ENCODE peak calls at places on chromosomes 12 and 14, in nine cellular contexts. H is Peyer's patch, R is vagina, T is HCT116, O is A549, Q is prostate gland, P is stomach, L is right lobe of liver, U is transverse colon. A is an unnamed sample.

GRCh38 chr12:89833337-89834252 is 125.0 kb upstream of the ATP2B1 start:
- DNase-seq in H (no peak), R (no peak), T (no peak), O (no peak), Q (no peak), P (no peak), L (no peak), U (no peak), A (no peak)

GRCh38 chr14:35808076-35808657 is 928 bp downstream of the RALGAPA1 start:
- DNase-seq in H (peak), R (no peak), T (no peak), O (peak), Q (peak), P (peak), L (no peak), U (peak), A (no peak)

GRCh38 chr14:90573385-90574105 is 176.7 kb downstream of the CALM1 start:
- DNase-seq in H (no peak), R (no peak), T (no peak), O (no peak), Q (no peak), P (no peak), L (no peak), U (no peak), A (no peak)

GRCh38 chr14:64671591-64671990 is 32.6 kb upstream of the PLEKHG3 start:
- DNase-seq in H (no peak), R (no peak), T (peak), O (peak), Q (no peak), P (no peak), L (no peak), U (no peak), A (no peak)

GRCh38 chr12:128069359-128069997 is 197.5 kb upstream of the TMEM132C start:
- DNase-seq in H (no peak), R (peak), T (peak), O (peak), Q (peak), P (no peak), L (no peak), U (peak), A (peak)

GRCh38 chr12:92945659-92946220 is 16.6 kb upstream of the EEA1 start:
- DNase-seq in H (no peak), R (no peak), T (no peak), O (no peak), Q (no peak), P (no peak), L (peak), U (no peak), A (no peak)

GRCh38 chr14:102088012-102088792 is 1.4 kb upstream of the HSP90AA1 start:
- DNase-seq in H (peak), R (no peak), T (no peak), O (no peak), Q (peak), P (peak), L (peak), U (peak), A (no peak)

GRCh38 chr14:24110485-24110884 is 4.1 kb upstream of the DCAF11 start:
- DNase-seq in H (no peak), R (no peak), T (no peak), O (no peak), Q (no peak), P (no peak), L (no peak), U (no peak), A (no peak)

GRCh38 chr14:76330411-76331327 is 45.3 kb upstream of the ESRRB start:
- DNase-seq in H (no peak), R (no peak), T (no peak), O (no peak), Q (no peak), P (no peak), L (peak), U (no peak), A (no peak)

GRCh38 chr14:49920935-49921334 is 28.1 kb downstream of the ARF6 start:
- DNase-seq in H (no peak), R (no peak), T (no peak), O (no peak), Q (no peak), P (no peak), L (no peak), U (no peak), A (no peak)

GRCh38 chr12:56032006-56032405 is 9.7 kb upstream of the RPS26 start:
- DNase-seq in H (no peak), R (no peak), T (no peak), O (no peak), Q (no peak), P (no peak), L (no peak), U (no peak), A (no peak)

GRCh38 chr14:104845834-104846441 is 19.1 kb upstream of the CEP170B start:
- DNase-seq in H (no peak), R (no peak), T (no peak), O (no peak), Q (no peak), P (no peak), L (peak), U (no peak), A (no peak)

GRCh38 chr14:28772613-28773012 is 6.0 kb downstream of the FOXG1 start:
- DNase-seq in H (no peak), R (no peak), T (no peak), O (no peak), Q (no peak), P (no peak), L (no peak), U (no peak), A (no peak)

DNA sequence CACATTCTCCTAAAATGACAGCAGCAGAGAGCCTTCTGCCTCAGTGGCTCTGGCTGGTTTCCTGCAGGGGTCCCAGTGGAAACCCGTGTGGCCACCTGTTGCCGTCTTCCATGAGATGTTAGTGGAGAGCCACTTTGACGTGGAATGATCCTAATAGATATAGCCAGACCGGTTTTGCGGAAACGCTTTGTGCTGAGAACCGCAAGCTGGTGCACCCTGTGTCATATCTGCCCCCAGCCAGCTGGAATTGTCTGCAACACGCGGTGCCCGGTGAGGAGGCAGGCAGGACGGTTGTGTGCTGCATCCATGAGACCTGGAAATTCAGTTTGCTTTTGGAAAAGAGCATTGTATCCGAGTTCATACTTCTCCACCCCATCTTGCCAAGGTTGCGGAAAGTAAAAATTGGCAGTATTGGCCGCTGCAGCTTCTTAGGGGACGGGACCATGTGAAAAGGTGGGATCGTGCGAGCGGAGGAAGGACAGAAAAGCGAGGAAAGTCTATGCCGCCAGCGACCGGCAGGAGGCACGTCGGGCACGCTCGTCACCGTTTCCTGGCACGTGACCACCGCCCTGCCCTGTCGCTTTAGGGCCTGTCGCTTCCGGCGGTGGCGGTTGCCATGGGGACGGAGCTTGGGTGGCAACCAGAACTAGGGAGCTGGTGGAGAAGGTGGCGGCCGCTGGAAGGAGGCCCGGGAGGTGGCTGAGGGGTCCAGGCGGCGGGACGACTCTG is at the start of gene CFAP251:
- DNase-seq in H (peak), R (no peak), T (peak), O (no peak), Q (peak), P (peak), L (peak), U (peak), A (no peak)
- TF ChIP-seq POLR2A in H (no peak), R (no peak), T (no peak), O (no peak), Q (no peak), P (no peak), L (no peak), U (peak), A (no peak)

GRCh38 chr12:6869049-6870021 is 2.0 kb downstream of the TPI1 start:
- DNase-seq in H (peak), R (no peak), T (peak), O (peak), Q (peak), P (peak), L (peak), U (peak), A (peak)
- TF ChIP-seq POLR2A in H (no peak), R (no peak), T (no peak), O (peak), Q (no peak), P (no peak), L (no peak), U (no peak), A (no peak)

GRCh38 chr12:111405856-111406473 is at the start of gene SH2B3:
- DNase-seq in H (no peak), R (no peak), T (no peak), O (no peak), Q (no peak), P (no peak), L (peak), U (no peak), A (no peak)
- TF ChIP-seq POLR2A in H (no peak), R (no peak), T (no peak), O (no peak), Q (peak), P (no peak), L (peak), U (no peak), A (peak)

DNA sequence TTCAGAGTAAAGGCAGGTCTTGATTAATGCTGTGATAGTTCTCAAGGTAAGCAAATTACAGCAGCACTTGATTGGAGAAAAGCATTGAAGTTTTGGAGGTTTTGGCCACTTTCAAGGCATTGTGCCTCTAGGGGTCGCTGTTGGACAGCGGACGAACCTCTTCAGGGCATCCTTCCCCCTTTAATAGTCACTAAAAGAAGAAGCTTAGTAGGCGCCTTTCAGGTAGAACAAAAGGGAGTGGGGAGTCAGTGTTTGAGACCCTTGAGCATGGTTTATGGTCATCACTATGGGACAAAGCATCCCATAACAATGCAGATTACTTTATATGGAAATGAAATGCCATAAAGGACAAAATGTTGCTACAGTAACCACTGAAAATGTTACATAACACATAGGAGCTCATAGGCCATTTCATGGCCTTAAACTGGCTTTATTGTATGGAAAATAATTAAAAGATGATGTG is 199.5 kb upstream of the DCN start:
- DNase-seq in H (peak), R (no peak), T (peak), O (peak), Q (peak), P (peak), L (peak), U (peak), A (peak)
- TF ChIP-seq POLR2A in H (no peak), R (no peak), T (no peak), O (no peak), Q (peak), P (no peak), L (no peak), U (no peak), A (no peak)

GRCh38 chr14:74875204-74875603 is 741 bp downstream of the PROX2 start:
- DNase-seq in H (no peak), R (no peak), T (no peak), O (no peak), Q (no peak), P (no peak), L (no peak), U (no peak), A (no peak)
- TF ChIP-seq POLR2A in H (no peak), R (no peak), T (no peak), O (no peak), Q (no peak), P (no peak), L (no peak), U (no peak), A (no peak)

DNA sequence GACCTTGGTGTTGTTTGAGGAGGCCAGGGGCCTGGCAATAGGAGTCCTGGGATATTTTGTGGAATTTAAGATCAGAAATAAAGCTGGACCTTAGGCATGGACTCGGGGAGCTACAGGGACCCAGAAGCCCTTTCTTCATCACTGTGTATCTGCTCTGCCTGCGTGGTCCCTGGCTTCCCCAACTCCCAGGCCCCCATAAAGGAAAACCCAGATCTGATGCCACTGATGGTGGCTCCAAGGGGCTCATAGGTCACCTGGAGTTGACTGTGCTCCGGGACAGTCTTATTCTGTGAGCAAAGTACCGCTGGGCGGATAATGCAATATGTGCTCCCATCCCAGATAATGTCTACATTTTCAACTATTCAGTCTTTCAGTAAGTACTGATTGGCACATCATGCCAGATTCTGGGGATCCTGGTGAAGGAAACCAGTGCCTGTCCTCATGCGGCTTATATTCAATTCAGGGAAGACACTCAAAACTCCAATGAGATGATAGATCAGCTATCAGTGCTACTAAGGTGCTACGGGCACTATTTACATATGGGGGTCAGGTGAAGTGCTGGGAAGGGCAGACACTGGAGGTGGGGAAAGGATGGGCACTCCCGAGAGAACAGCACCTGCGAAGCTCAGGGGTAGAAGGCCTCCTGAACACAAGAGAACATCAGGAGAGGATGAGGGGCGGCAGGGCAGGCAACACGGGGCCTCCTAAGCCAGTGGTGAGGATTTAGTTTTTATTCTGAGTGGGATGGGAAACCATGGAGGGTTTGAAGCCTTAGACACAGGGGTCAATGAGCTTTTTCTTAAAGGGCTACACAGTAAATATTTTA is 5.5 kb upstream of the SELPLG start:
- DNase-seq in H (no peak), R (no peak), T (no peak), O (no peak), Q (no peak), P (no peak), L (no peak), U (no peak), A (no peak)
- TF ChIP-seq POLR2A in H (no peak), R (no peak), T (no peak), O (no peak), Q (no peak), P (no peak), L (no peak), U (no peak), A (no peak)

DNA sequence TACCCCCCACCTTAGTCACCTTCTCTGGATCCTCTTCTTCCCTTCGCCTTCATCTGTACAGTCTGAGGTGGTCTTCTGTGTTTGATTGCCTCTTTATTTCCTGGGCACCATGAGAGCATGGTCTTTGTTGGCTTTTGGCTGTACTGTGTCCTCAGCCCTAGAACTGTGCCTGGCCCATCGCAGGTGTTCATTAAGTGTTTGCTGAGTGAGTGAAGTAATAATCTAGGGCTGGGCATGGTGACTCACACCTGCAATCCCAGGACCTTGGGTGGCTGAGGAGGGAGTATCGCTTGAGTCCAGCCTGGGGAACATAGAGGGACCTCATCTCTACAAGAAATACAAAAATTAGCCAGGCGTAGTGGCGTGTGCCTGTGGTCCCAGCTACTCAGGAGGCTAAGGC is 13.9 kb downstream of the ALDH2 start:
- DNase-seq in H (no peak), R (no peak), T (no peak), O (no peak), Q (no peak), P (peak), L (no peak), U (peak), A (no peak)
- TF ChIP-seq POLR2A in H (peak), R (no peak), T (no peak), O (no peak), Q (no peak), P (no peak), L (no peak), U (peak), A (no peak)

DNA sequence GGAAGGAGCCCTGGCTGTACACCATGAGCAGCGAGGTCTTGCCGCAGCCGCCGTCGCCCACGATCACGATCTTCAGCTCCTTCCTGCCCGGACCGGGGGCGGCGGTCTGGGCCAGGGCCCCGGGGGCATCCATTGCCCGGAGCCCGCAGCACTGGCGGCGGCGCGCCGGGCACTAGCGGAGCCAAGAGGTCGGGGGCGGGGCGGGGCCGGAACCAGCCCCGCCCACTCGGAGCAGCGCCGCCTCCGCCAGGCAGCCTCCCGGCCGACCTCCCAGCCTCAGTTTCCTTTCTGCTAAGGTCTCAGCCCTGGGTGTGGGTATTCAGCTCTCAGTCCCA is at the start of gene RHOF:
- DNase-seq in H (peak), R (no peak), T (no peak), O (no peak), Q (no peak), P (peak), L (no peak), U (peak), A (no peak)
- TF ChIP-seq POLR2A in H (peak), R (no peak), T (peak), O (peak), Q (no peak), P (no peak), L (no peak), U (peak), A (no peak)

GRCh38 chr14:93960774-93961438 is 15.5 kb downstream of the ASB2 start:
- DNase-seq in H (no peak), R (no peak), T (no peak), O (no peak), Q (no peak), P (no peak), L (no peak), U (no peak), A (no peak)

GRCh38 chr14:93958567-93959238 is 17.7 kb downstream of the ASB2 start:
- DNase-seq in H (no peak), R (no peak), T (no peak), O (no peak), Q (no peak), P (no peak), L (no peak), U (no peak), A (no peak)

GRCh38 chr14:93961610-93962009 is 14.8 kb downstream of the ASB2 start:
- DNase-seq in H (no peak), R (no peak), T (no peak), O (no peak), Q (no peak), P (no peak), L (no peak), U (no peak), A (no peak)

GRCh38 chr14:93959239-93960107 is 16.9 kb downstream of the ASB2 start:
- DNase-seq in H (peak), R (no peak), T (peak), O (peak), Q (no peak), P (peak), L (no peak), U (peak), A (peak)

DNA sequence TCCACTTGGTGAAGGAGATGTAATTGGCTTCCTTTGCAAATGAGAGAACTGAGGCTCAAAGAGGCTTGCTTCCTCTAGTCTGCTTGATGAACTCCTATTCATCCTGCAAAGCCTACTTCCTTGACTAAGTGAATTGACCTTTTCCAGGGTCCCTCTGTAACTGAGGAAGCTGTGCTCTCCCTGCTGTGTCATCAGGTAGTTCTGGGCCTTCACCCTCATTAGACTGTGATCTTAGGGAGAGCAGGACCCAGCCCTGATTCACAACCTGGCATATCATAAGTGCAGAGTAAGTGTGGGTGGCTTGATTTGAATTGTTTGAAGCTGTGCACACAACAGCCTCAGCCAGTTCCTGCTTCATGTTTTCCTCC is 16.3 kb downstream of the ASB2 start:
- DNase-seq in H (no peak), R (no peak), T (no peak), O (no peak), Q (no peak), P (no peak), L (no peak), U (no peak), A (no peak)
- TF ChIP-seq POLR2A in H (no peak), R (no peak), T (no peak), O (no peak), Q (no peak), P (no peak), L (no peak), U (no peak), A (no peak)

GRCh38 chr12:76031414-76032042 is at the start of gene PHLDA1:
- DNase-seq in H (peak), R (no peak), T (peak), O (peak), Q (peak), P (peak), L (peak), U (peak), A (peak)
- TF ChIP-seq POLR2A in H (peak), R (no peak), T (peak), O (peak), Q (peak), P (no peak), L (peak), U (peak), A (peak)